ENCODE peak calls at places on chromosomes 13 and 19, in nine cellular contexts. One of them, this sample, is unnamed.

GRCh38 chr13:77836423-77836822 is 82.2 kb downstream of the EDNRB start:
- DNase-seq in neural crest cell: no peak
- DNase-seq in stimulated activated CD8-positive, alpha-beta memory T cell treated with anti-CD3 and anti-CD28 coated beads, Interleukin-4, amount 100 ng/mL, for 4 hours: no peak
- DNase-seq in T1000: no peak
- DNase-seq in stimulated activated CD4-positive, alpha-beta T cell treated with anti-CD3 and anti-CD28 coated beads, Interleukin-4, amount 100 ng/mL, for 1 hour: no peak
- DNase-seq in foreskin keratinocyte: no peak
- DNase-seq in endothelial cell of umbilical vein: no peak
- DNase-seq in H54: no peak
- DNase-seq in omental fat pad: no peak
- DNase-seq in this sample: no peak

GRCh38 chr19:799076-799881 is 2.0 kb downstream of the PTBP1 start:
- DNase-seq in neural crest cell: peak
- DNase-seq in stimulated activated CD8-positive, alpha-beta memory T cell treated with anti-CD3 and anti-CD28 coated beads, Interleukin-4, amount 100 ng/mL, for 4 hours: no peak
- DNase-seq in T1000: no peak
- DNase-seq in stimulated activated CD4-positive, alpha-beta T cell treated with anti-CD3 and anti-CD28 coated beads, Interleukin-4, amount 100 ng/mL, for 1 hour: no peak
- DNase-seq in foreskin keratinocyte: peak
- DNase-seq in endothelial cell of umbilical vein: peak
- DNase-seq in H54: no peak
- DNase-seq in omental fat pad: no peak
- DNase-seq in this sample: peak

GRCh38 chr13:95067303-95067702 is 233.9 kb downstream of the ABCC4 start:
- DNase-seq in neural crest cell: no peak
- DNase-seq in stimulated activated CD8-positive, alpha-beta memory T cell treated with anti-CD3 and anti-CD28 coated beads, Interleukin-4, amount 100 ng/mL, for 4 hours: no peak
- DNase-seq in T1000: no peak
- DNase-seq in stimulated activated CD4-positive, alpha-beta T cell treated with anti-CD3 and anti-CD28 coated beads, Interleukin-4, amount 100 ng/mL, for 1 hour: no peak
- DNase-seq in foreskin keratinocyte: peak
- DNase-seq in endothelial cell of umbilical vein: no peak
- DNase-seq in H54: peak
- DNase-seq in omental fat pad: no peak
- DNase-seq in this sample: no peak

GRCh38 chr13:30033681-30034447 is 183.4 kb upstream of the UBL3 start:
- DNase-seq in neural crest cell: no peak
- DNase-seq in stimulated activated CD8-positive, alpha-beta memory T cell treated with anti-CD3 and anti-CD28 coated beads, Interleukin-4, amount 100 ng/mL, for 4 hours: no peak
- DNase-seq in T1000: no peak
- DNase-seq in stimulated activated CD4-positive, alpha-beta T cell treated with anti-CD3 and anti-CD28 coated beads, Interleukin-4, amount 100 ng/mL, for 1 hour: no peak
- DNase-seq in foreskin keratinocyte: peak
- DNase-seq in endothelial cell of umbilical vein: no peak
- DNase-seq in H54: peak
- DNase-seq in omental fat pad: no peak
- DNase-seq in this sample: no peak

GRCh38 chr19:16327911-16328823 is 3.5 kb downstream of the KLF2 start:
- DNase-seq in neural crest cell: no peak
- DNase-seq in stimulated activated CD8-positive, alpha-beta memory T cell treated with anti-CD3 and anti-CD28 coated beads, Interleukin-4, amount 100 ng/mL, for 4 hours: no peak
- DNase-seq in T1000: no peak
- DNase-seq in stimulated activated CD4-positive, alpha-beta T cell treated with anti-CD3 and anti-CD28 coated beads, Interleukin-4, amount 100 ng/mL, for 1 hour: peak
- DNase-seq in foreskin keratinocyte: peak
- DNase-seq in endothelial cell of umbilical vein: peak
- DNase-seq in H54: no peak
- DNase-seq in omental fat pad: peak
- DNase-seq in this sample: no peak

GRCh38 chr13:95636853-95637252 is 7.7 kb downstream of the DZIP1 start:
- DNase-seq in neural crest cell: no peak
- DNase-seq in stimulated activated CD8-positive, alpha-beta memory T cell treated with anti-CD3 and anti-CD28 coated beads, Interleukin-4, amount 100 ng/mL, for 4 hours: no peak
- DNase-seq in T1000: no peak
- DNase-seq in stimulated activated CD4-positive, alpha-beta T cell treated with anti-CD3 and anti-CD28 coated beads, Interleukin-4, amount 100 ng/mL, for 1 hour: no peak
- DNase-seq in foreskin keratinocyte: no peak
- DNase-seq in endothelial cell of umbilical vein: no peak
- DNase-seq in H54: no peak
- DNase-seq in omental fat pad: no peak
- DNase-seq in this sample: no peak

GRCh38 chr13:48896312-48896711 is 79.4 kb upstream of the FNDC3A start:
- DNase-seq in neural crest cell: no peak
- DNase-seq in stimulated activated CD8-positive, alpha-beta memory T cell treated with anti-CD3 and anti-CD28 coated beads, Interleukin-4, amount 100 ng/mL, for 4 hours: no peak
- DNase-seq in T1000: no peak
- DNase-seq in stimulated activated CD4-positive, alpha-beta T cell treated with anti-CD3 and anti-CD28 coated beads, Interleukin-4, amount 100 ng/mL, for 1 hour: no peak
- DNase-seq in foreskin keratinocyte: peak
- DNase-seq in endothelial cell of umbilical vein: peak
- DNase-seq in H54: peak
- DNase-seq in omental fat pad: no peak
- DNase-seq in this sample: no peak

GRCh38 chr19:48489608-48490216 is 20.5 kb downstream of the CYTH2 start:
- DNase-seq in neural crest cell: peak
- DNase-seq in stimulated activated CD8-positive, alpha-beta memory T cell treated with anti-CD3 and anti-CD28 coated beads, Interleukin-4, amount 100 ng/mL, for 4 hours: peak
- DNase-seq in T1000: peak
- DNase-seq in stimulated activated CD4-positive, alpha-beta T cell treated with anti-CD3 and anti-CD28 coated beads, Interleukin-4, amount 100 ng/mL, for 1 hour: peak
- DNase-seq in foreskin keratinocyte: no peak
- DNase-seq in endothelial cell of umbilical vein: peak
- DNase-seq in H54: no peak
- DNase-seq in omental fat pad: peak
- DNase-seq in this sample: peak

GRCh38 chr19:3450796-3451411 is 29.4 kb downstream of the SMIM24 start:
- DNase-seq in neural crest cell: no peak
- DNase-seq in stimulated activated CD8-positive, alpha-beta memory T cell treated with anti-CD3 and anti-CD28 coated beads, Interleukin-4, amount 100 ng/mL, for 4 hours: no peak
- DNase-seq in T1000: peak
- DNase-seq in stimulated activated CD4-positive, alpha-beta T cell treated with anti-CD3 and anti-CD28 coated beads, Interleukin-4, amount 100 ng/mL, for 1 hour: no peak
- DNase-seq in foreskin keratinocyte: peak
- DNase-seq in endothelial cell of umbilical vein: peak
- DNase-seq in H54: peak
- DNase-seq in omental fat pad: peak
- DNase-seq in this sample: peak

GRCh38 chr19:19224852-19225494 is 13.2 kb downstream of the NCAN start:
- DNase-seq in neural crest cell: peak
- DNase-seq in stimulated activated CD8-positive, alpha-beta memory T cell treated with anti-CD3 and anti-CD28 coated beads, Interleukin-4, amount 100 ng/mL, for 4 hours: peak
- DNase-seq in T1000: no peak
- DNase-seq in stimulated activated CD4-positive, alpha-beta T cell treated with anti-CD3 and anti-CD28 coated beads, Interleukin-4, amount 100 ng/mL, for 1 hour: peak
- DNase-seq in foreskin keratinocyte: peak
- DNase-seq in endothelial cell of umbilical vein: peak
- DNase-seq in H54: no peak
- DNase-seq in omental fat pad: no peak
- DNase-seq in this sample: peak

This sample was measured in ACHN.